ENCODE peak calls at places on chromosomes 1 and 21, in eight cellular contexts. T is nephron progenitor cell; W is stimulated activated CD4-positive, alpha-beta T cell treated with anti-CD3 and anti-CD28 coated beads, Interleukin-2, amount 100 ng/mL, for 4 hours; Y is BJ; I is psoas muscle; E is A172; G is bronchial epithelial cell; Q is amygdala. D is an unnamed sample.

GRCh38 chr1:245790441-245790840 is 635.7 kb downstream of the KIF26B start:
- DNase-seq in T (no peak), Y (peak), I (no peak), Q (no peak), G (no peak), W (no peak), E (peak), D (peak)

GRCh38 chr1:183554577-183554976 is 35.7 kb downstream of the NCF2 start:
- DNase-seq in W (no peak), Y (no peak), T (no peak), E (no peak), I (no peak), G (no peak), Q (no peak), D (no peak)

GRCh38 chr1:94271373-94271772 is 34.0 kb upstream of the ARHGAP29 start:
- DNase-seq in Q (no peak), Y (no peak), W (no peak), E (no peak), T (no peak), G (no peak), I (no peak), D (peak)

GRCh38 chr1:8847990-8848389 is 30.5 kb downstream of the ENO1 start:
- DNase-seq in E (no peak), T (no peak), W (no peak), Y (no peak), G (no peak), Q (no peak), I (no peak), D (no peak)

GRCh38 chr1:150093805-150094204 is 26.2 kb downstream of the VPS45 start:
- DNase-seq in W (no peak), Y (no peak), E (no peak), I (no peak), Q (no peak), G (no peak), T (no peak), D (no peak)

GRCh38 chr1:7432896-7433380 is 338.2 kb upstream of the VAMP3 start:
- DNase-seq in G (no peak), W (no peak), Q (no peak), I (no peak), E (no peak), T (no peak), Y (no peak), D (no peak)

GRCh38 chr21:22544747-22545146 is 1546.5 kb downstream of the NCAM2 start:
- DNase-seq in E (no peak), W (no peak), Q (no peak), I (no peak), T (no peak), Y (no peak), G (no peak), D (no peak)

GRCh38 chr1:198575715-198576641 is 35.5 kb upstream of the ATP6V1G3 start:
- DNase-seq in G (peak), T (no peak), Y (no peak), E (no peak), W (no peak), I (no peak), Q (no peak), D (peak)

GRCh38 chr1:19165501-19165900 is 44.6 kb downstream of the UBR4 start:
- DNase-seq in T (no peak), W (no peak), E (peak), G (no peak), Q (no peak), I (no peak), Y (no peak), D (peak)

GRCh38 chr1:229714964-229715603 is 89.0 kb downstream of the URB2 start:
- DNase-seq in W (no peak), Q (no peak), E (peak), Y (no peak), T (peak), G (peak), I (no peak), D (peak)

GRCh38 chr1:30522031-30523004 is 201.1 kb downstream of the MATN1 start:
- DNase-seq in T (no peak), I (peak), Y (peak), E (no peak), Q (no peak), W (no peak), G (peak), D (no peak)

GRCh38 chr1:192747942-192748341 is 60.9 kb upstream of the RGS2 start:
- DNase-seq in G (peak), T (no peak), Q (no peak), I (no peak), E (no peak), W (no peak), Y (no peak), D (peak)

GRCh38 chr1:150146853-150147542 is 2.7 kb upstream of the PLEKHO1 start:
- DNase-seq in E (no peak), G (no peak), T (no peak), Y (no peak), Q (no peak), W (no peak), I (no peak), D (no peak)

GRCh38 chr1:27487927-27488522 is 1.9 kb downstream of the WASF2 start:
- DNase-seq in G (peak), W (no peak), T (no peak), Y (no peak), Q (no peak), E (no peak), I (no peak), D (peak)

GRCh38 chr1:89994231-89994804 is 592 bp upstream of the ZNF326 start:
- DNase-seq in E (no peak), Q (no peak), I (peak), T (no peak), Y (no peak), W (no peak), G (no peak), D (no peak)

GRCh38 chr1:33473900-33474299 is 1.5 kb downstream of the ZSCAN20 start:
- DNase-seq in T (no peak), Y (no peak), W (no peak), G (peak), Q (no peak), I (no peak), E (no peak), D (peak)

GRCh38 chr1:223401873-223402789 is 8.9 kb downstream of the CCDC185 start:
- DNase-seq in I (no peak), W (no peak), G (peak), Q (no peak), E (peak), T (no peak), Y (peak), D (peak)

GRCh38 chr1:173488001-173488400 is 10.9 kb downstream of the PRDX6 start:
- DNase-seq in T (no peak), Q (no peak), I (no peak), W (no peak), Y (no peak), E (no peak), G (no peak), D (no peak)

GRCh38 chr1:197799271-197799670 is 24.0 kb upstream of the DENND1B start:
- DNase-seq in E (peak), Q (no peak), G (peak), W (no peak), I (no peak), Y (no peak), T (no peak), D (peak)

GRCh38 chr1:79100385-79100784 is 93.9 kb upstream of the ADGRL4 start:
- DNase-seq in T (no peak), I (no peak), G (peak), W (no peak), Q (no peak), Y (no peak), E (peak), D (peak)

GRCh38 chr1:61337037-61337436 is 254.7 kb downstream of the NFIA start:
- DNase-seq in G (peak), Q (no peak), I (no peak), W (no peak), Y (no peak), T (no peak), E (no peak), D (no peak)

GRCh38 chr1:245516178-245516829 is 361.5 kb downstream of the KIF26B start:
- DNase-seq in Y (no peak), W (no peak), G (no peak), Q (no peak), T (no peak), E (no peak), I (no peak), D (peak)

GRCh38 chr1:2212542-2213491 is 15.3 kb upstream of the SKI start:
- DNase-seq in G (peak), E (peak), Y (peak), T (peak), W (no peak), I (peak), Q (peak), D (peak)

GRCh38 chr1:156233421-156234127 is 8.4 kb upstream of the BGLAP start:
- DNase-seq in Y (peak), I (no peak), T (no peak), G (peak), Q (no peak), W (no peak), E (peak), D (peak)

GRCh38 chr1:151777317-151777716 is 13.0 kb downstream of the TDRKH start:
- DNase-seq in I (no peak), W (no peak), G (no peak), Y (no peak), E (no peak), Q (no peak), T (no peak), D (no peak)

GRCh38 chr1:87051965-87052364 is 137.5 kb downstream of the HS2ST1 start:
- DNase-seq in T (no peak), G (no peak), I (no peak), E (no peak), Q (no peak), W (no peak), Y (no peak), D (no peak)

GRCh38 chr1:175388286-175388685 is 195.7 kb upstream of the KIAA0040 start:
- DNase-seq in W (no peak), T (no peak), I (no peak), Y (no peak), E (no peak), Q (no peak), G (no peak), D (no peak)

GRCh38 chr1:61337981-61338848 is 255.9 kb downstream of the NFIA start:
- DNase-seq in E (peak), I (peak), Y (peak), W (no peak), G (peak), Q (peak), T (peak), D (peak)

GRCh38 chr21:45054927-45055612 is 19.3 kb upstream of the ADARB1 start:
- DNase-seq in E (no peak), I (no peak), Y (no peak), W (no peak), G (no peak), T (no peak), Q (no peak), D (no peak)

GRCh38 chr1:154193821-154194220 is 1.9 kb upstream of the TPM3 start:
- DNase-seq in Q (no peak), I (peak), G (peak), Y (no peak), E (no peak), W (no peak), T (no peak), D (peak)

GRCh38 chr1:60639287-60639686 is 443.1 kb upstream of the NFIA start:
- DNase-seq in Y (no peak), T (no peak), I (no peak), E (no peak), G (no peak), Q (no peak), W (no peak), D (no peak)

GRCh38 chr1:185551008-185551407 is 183.2 kb upstream of the HMCN1 start:
- DNase-seq in Q (no peak), E (no peak), I (peak), T (no peak), Y (no peak), G (no peak), W (no peak), D (no peak)

GRCh38 chr1:170010443-170010842 is 64.1 kb downstream of the KIFAP3 start:
- DNase-seq in I (no peak), W (no peak), Q (no peak), G (peak), E (no peak), Y (peak), T (peak), D (peak)

GRCh38 chr1:203656796-203657620 is 30.4 kb downstream of the ATP2B4 start:
- DNase-seq in I (no peak), T (no peak), G (peak), Q (no peak), W (no peak), E (no peak), Y (no peak), D (no peak)

GRCh38 chr1:23904748-23905357 is 8.3 kb downstream of the CNR2 start:
- DNase-seq in T (no peak), E (no peak), I (no peak), Y (no peak), G (peak), Q (no peak), W (no peak), D (no peak)

GRCh38 chr1:230256896-230257295 is 169.2 kb downstream of the PGBD5 start:
- DNase-seq in I (no peak), Q (no peak), T (no peak), G (no peak), Y (no peak), W (no peak), E (no peak), D (no peak)

GRCh38 chr1:49197081-49197480 is 420.4 kb upstream of the BEND5 start:
- DNase-seq in Y (no peak), G (no peak), I (no peak), T (no peak), W (no peak), Q (no peak), E (no peak), D (no peak)

GRCh38 chr1:25103180-25103790 is 129.0 kb downstream of the SYF2 start:
- DNase-seq in T (no peak), E (no peak), Y (no peak), W (no peak), Q (no peak), G (no peak), I (no peak), D (no peak)

GRCh38 chr1:113109908-113110554 is 37.0 kb downstream of the LRIG2 start:
- DNase-seq in T (no peak), I (peak), E (peak), Y (peak), Q (no peak), G (peak), W (no peak), D (peak)